ENCODE peak calls at places on chromosome 18, in five cellular contexts. One of them, this sample, is unnamed.

GRCh38 chr18:57898506-57899124 is 95.5 kb upstream of the ATP8B1 start:
- DNase-seq in HepG2: no peak
- DNase-seq in A549: peak; percentile 16
- DNase-seq in K562: no peak
- DNase-seq in GM12878: no peak
- DNase-seq in this sample: no peak

GRCh38 chr18:10353791-10354190 is 100.6 kb upstream of the APCDD1 start:
- DNase-seq in HepG2: no peak
- DNase-seq in A549: no peak
- DNase-seq in K562: no peak
- DNase-seq in GM12878: no peak
- DNase-seq in this sample: no peak

GRCh38 chr18:41842886-41843285 is 112.1 kb upstream of the PIK3C3 start:
- DNase-seq in HepG2: no peak
- DNase-seq in A549: no peak
- DNase-seq in K562: no peak
- DNase-seq in GM12878: no peak
- DNase-seq in this sample: no peak

GRCh38 chr18:64134044-64134757 is 14.7 kb downstream of the LINC00305 start:
- DNase-seq in HepG2: no peak
- DNase-seq in A549: peak; percentile 3
- DNase-seq in K562: no peak
- DNase-seq in GM12878: no peak
- DNase-seq in this sample: no peak

GRCh38 chr18:68865021-68865420 is 67.1 kb downstream of the CCDC102B start:
- DNase-seq in HepG2: no peak
- DNase-seq in A549: no peak
- DNase-seq in K562: no peak
- DNase-seq in GM12878: no peak
- DNase-seq in this sample: no peak

GRCh38 chr18:72233106-72233505 is 311.0 kb downstream of the CBLN2 start:
- DNase-seq in HepG2: no peak
- DNase-seq in A549: no peak
- DNase-seq in K562: no peak
- DNase-seq in GM12878: no peak
- DNase-seq in this sample: no peak

GRCh38 chr18:57131782-57132181 is 15.1 kb upstream of the BOD1L2 start:
- DNase-seq in HepG2: no peak
- DNase-seq in A549: no peak
- DNase-seq in K562: no peak
- DNase-seq in GM12878: no peak
- DNase-seq in this sample: no peak

GRCh38 chr18:41695441-41695840 is 259.6 kb upstream of the PIK3C3 start:
- DNase-seq in HepG2: no peak
- DNase-seq in A549: no peak
- DNase-seq in K562: no peak
- DNase-seq in GM12878: no peak
- DNase-seq in this sample: no peak

GRCh38 chr18:25451077-25451658 is 99.2 kb upstream of the ZNF521 start:
- DNase-seq in HepG2: no peak
- DNase-seq in A549: no peak
- DNase-seq in K562: no peak
- DNase-seq in GM12878: no peak
- DNase-seq in this sample: no peak

GRCh38 chr18:68262697-68263293 is 452.1 kb downstream of the TMX3 start:
- DNase-seq in HepG2: no peak
- DNase-seq in A549: no peak
- DNase-seq in K562: no peak
- DNase-seq in GM12878: no peak
- DNase-seq in this sample: no peak

GRCh38 chr18:36634573-36635216 is 194.1 kb downstream of the TPGS2 start:
- DNase-seq in HepG2: no peak
- DNase-seq in A549: no peak
- DNase-seq in K562: no peak
- DNase-seq in GM12878: no peak
- DNase-seq in this sample: no peak

GRCh38 chr18:6269933-6270332 is 144.8 kb downstream of the L3MBTL4 start:
- DNase-seq in HepG2: no peak
- DNase-seq in A549: no peak
- DNase-seq in K562: no peak
- DNase-seq in GM12878: no peak
- DNase-seq in this sample: no peak

GRCh38 chr18:76395609-76396008 is 99.4 kb downstream of the ZNF516 start:
- DNase-seq in HepG2: no peak
- DNase-seq in A549: no peak
- DNase-seq in K562: no peak
- DNase-seq in GM12878: no peak
- DNase-seq in this sample: no peak

GRCh38 chr18:66316708-66317107 is 287.2 kb downstream of the CDH19 start:
- DNase-seq in HepG2: no peak
- DNase-seq in A549: no peak
- DNase-seq in K562: no peak
- DNase-seq in GM12878: no peak
- DNase-seq in this sample: no peak

GRCh38 chr18:55988537-55988936 is 400.5 kb upstream of the TCF4 start:
- DNase-seq in HepG2: no peak
- DNase-seq in A549: no peak
- DNase-seq in K562: no peak
- DNase-seq in GM12878: no peak
- DNase-seq in this sample: no peak

GRCh38 chr18:71878226-71878625 is 665.9 kb downstream of the CBLN2 start:
- DNase-seq in HepG2: peak; percentile 5
- DNase-seq in A549: no peak
- DNase-seq in K562: no peak
- DNase-seq in GM12878: no peak
- DNase-seq in this sample: no peak

GRCh38 chr18:78092901-78093300 is 843.3 kb downstream of the GALR1 start:
- DNase-seq in HepG2: no peak
- DNase-seq in A549: no peak
- DNase-seq in K562: no peak
- DNase-seq in GM12878: no peak
- DNase-seq in this sample: no peak

GRCh38 chr18:62336618-62337017 is 11.5 kb downstream of the TNFRSF11A start:
- DNase-seq in HepG2: no peak
- DNase-seq in A549: no peak
- DNase-seq in K562: no peak
- DNase-seq in GM12878: no peak
- DNase-seq in this sample: no peak

GRCh38 chr18:5196253-5197031 is 615 bp downstream of the AKAIN1 start:
- DNase-seq in HepG2: no peak
- DNase-seq in A549: no peak
- DNase-seq in K562: no peak
- DNase-seq in GM12878: no peak
- DNase-seq in this sample: no peak

GRCh38 chr18:48819276-48819675 is 131.5 kb downstream of the SMAD7 start:
- DNase-seq in HepG2: no peak
- DNase-seq in A549: no peak
- DNase-seq in K562: no peak
- DNase-seq in GM12878: no peak
- DNase-seq in this sample: no peak

GRCh38 chr18:13645093-13645492 is 81.3 kb downstream of the FAM210A start:
- DNase-seq in HepG2: no peak
- DNase-seq in A549: no peak
- DNase-seq in K562: no peak
- DNase-seq in GM12878: no peak
- DNase-seq in this sample: no peak

GRCh38 chr18:398866-399637 is 101.4 kb downstream of the COLEC12 start:
- DNase-seq in HepG2: no peak
- DNase-seq in A549: no peak
- DNase-seq in K562: no peak
- DNase-seq in GM12878: no peak
- DNase-seq in this sample: no peak

GRCh38 chr18:57923606-57924005 is 120.4 kb upstream of the NEDD4L start:
- DNase-seq in HepG2: no peak
- DNase-seq in A549: no peak
- DNase-seq in K562: no peak
- DNase-seq in GM12878: no peak
- DNase-seq in this sample: no peak

GRCh38 chr18:26925313-26925712 is 59.8 kb upstream of the AQP4 start:
- DNase-seq in HepG2: no peak
- DNase-seq in A549: no peak
- DNase-seq in K562: no peak
- DNase-seq in GM12878: no peak
- DNase-seq in this sample: no peak

GRCh38 chr18:57439985-57440330 is 4.8 kb downstream of the ONECUT2 start:
- DNase-seq in HepG2: no peak
- DNase-seq in A549: no peak
- DNase-seq in K562: no peak
- DNase-seq in GM12878: no peak
- DNase-seq in this sample: no peak

GRCh38 chr18:9766076-9766481 is 58.0 kb downstream of the RAB31 start:
- DNase-seq in HepG2: no peak
- DNase-seq in A549: no peak
- DNase-seq in K562: no peak
- DNase-seq in GM12878: no peak
- DNase-seq in this sample: no peak

GRCh38 chr18:60145776-60146175 is 226.8 kb downstream of the MC4R start:
- DNase-seq in HepG2: no peak
- DNase-seq in A549: no peak
- DNase-seq in K562: no peak
- DNase-seq in GM12878: no peak
- DNase-seq in this sample: no peak

GRCh38 chr18:68918216-68918615 is 120.3 kb downstream of the CCDC102B start:
- DNase-seq in HepG2: no peak
- DNase-seq in A549: no peak
- DNase-seq in K562: no peak
- DNase-seq in GM12878: no peak
- DNase-seq in this sample: no peak

GRCh38 chr18:57438669-57439616 is 3.8 kb downstream of the ONECUT2 start:
- DNase-seq in HepG2: no peak
- DNase-seq in A549: peak; percentile 43
- DNase-seq in K562: no peak
- DNase-seq in GM12878: no peak
- DNase-seq in this sample: no peak

GRCh38 chr18:28736951-28737350 is 560.0 kb upstream of the CDH2 start:
- DNase-seq in HepG2: no peak
- DNase-seq in A549: no peak
- DNase-seq in K562: no peak
- DNase-seq in GM12878: no peak
- DNase-seq in this sample: no peak

GRCh38 chr18:28740575-28740974 is 563.6 kb upstream of the CDH2 start:
- DNase-seq in HepG2: no peak
- DNase-seq in A549: no peak
- DNase-seq in K562: no peak
- DNase-seq in GM12878: no peak
- DNase-seq in this sample: no peak

GRCh38 chr18:28736223-28736622 is 559.3 kb upstream of the CDH2 start:
- DNase-seq in HepG2: no peak
- DNase-seq in A549: no peak
- DNase-seq in K562: no peak
- DNase-seq in GM12878: no peak
- DNase-seq in this sample: no peak

GRCh38 chr18:28735731-28736130 is 558.8 kb upstream of the CDH2 start:
- DNase-seq in HepG2: no peak
- DNase-seq in A549: peak; percentile 53
- DNase-seq in K562: no peak
- DNase-seq in GM12878: no peak
- DNase-seq in this sample: no peak
- TF ChIP-seq BHLHE40 in HepG2: no peak
- TF ChIP-seq BHLHE40 in A549: no peak
- TF ChIP-seq BHLHE40 in K562: no peak
- TF ChIP-seq BHLHE40 in GM12878: no peak
- TF ChIP-seq BHLHE40 in this sample: no peak

DNA sequence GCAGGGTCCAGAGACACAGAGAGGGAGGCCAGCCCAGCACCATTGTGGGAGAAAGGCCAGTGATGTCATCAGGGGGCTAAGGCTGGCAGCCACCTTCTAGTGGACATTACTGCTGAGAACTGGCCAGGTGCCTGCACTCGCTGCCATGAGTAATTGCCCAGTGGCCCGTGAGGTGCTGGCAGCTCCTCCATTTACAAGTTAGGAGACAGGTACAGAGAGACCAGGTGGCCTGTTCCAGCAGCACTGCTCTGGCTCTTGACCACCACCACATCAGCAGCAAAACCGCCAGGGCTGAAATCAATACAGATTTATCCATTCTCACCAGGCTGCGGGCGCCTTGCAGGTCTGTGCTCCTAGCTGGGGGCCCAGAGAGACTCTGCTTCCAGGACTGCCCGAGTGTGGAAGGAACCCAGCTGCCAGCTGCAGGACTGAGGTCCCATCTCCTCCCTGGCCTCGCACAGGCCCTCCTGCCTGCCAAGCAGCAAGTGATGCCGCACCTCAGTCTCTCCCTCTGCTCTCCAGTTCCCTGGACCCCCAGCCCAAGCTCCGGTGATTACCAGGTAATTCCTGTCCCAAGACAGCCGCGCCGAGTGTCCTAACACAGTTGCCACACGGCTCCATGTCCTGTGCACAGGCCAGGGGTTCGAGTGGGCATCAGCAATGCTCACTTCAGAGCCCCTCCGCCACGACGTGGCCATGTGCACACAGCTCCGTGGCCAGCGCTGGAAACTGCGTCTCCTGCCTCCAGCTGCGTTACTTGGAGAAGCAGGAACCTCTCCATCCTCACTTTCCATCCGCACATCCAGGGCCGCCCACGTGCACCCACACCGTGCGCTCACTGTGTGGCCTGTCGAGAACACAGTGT is 101.0 kb upstream of the CTDP1 start:
- DNase-seq in HepG2: no peak
- DNase-seq in A549: no peak
- DNase-seq in K562: no peak
- DNase-seq in GM12878: no peak
- DNase-seq in this sample: no peak
- TF ChIP-seq BHLHE40 in HepG2: no peak
- TF ChIP-seq BHLHE40 in A549: no peak
- TF ChIP-seq BHLHE40 in K562: no peak
- TF ChIP-seq BHLHE40 in GM12878: no peak
- TF ChIP-seq BHLHE40 in this sample: no peak

DNA sequence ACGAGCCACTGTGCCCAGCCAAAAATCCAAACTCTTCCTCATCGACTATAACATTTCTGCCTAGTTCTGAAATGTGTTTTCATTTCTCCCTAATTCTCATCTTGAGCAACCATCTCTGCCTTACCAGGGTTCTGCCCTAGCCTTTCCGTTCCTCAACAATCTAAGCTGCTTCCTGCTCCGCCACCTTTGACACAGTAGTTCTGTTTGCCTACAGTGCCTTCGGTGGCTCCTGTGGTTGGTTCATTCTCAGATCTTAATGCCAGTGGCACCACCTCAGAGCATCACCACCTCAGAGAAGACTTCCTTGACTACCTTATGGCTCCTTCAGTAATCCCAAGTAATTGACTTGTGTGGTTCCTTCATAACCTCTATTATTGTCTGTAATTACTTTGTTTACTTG is 3.8 kb downstream of the SOCS6 start:
- DNase-seq in HepG2: no peak
- DNase-seq in A549: no peak
- DNase-seq in K562: no peak
- DNase-seq in GM12878: no peak
- DNase-seq in this sample: no peak
- TF ChIP-seq BHLHE40 in HepG2: no peak
- TF ChIP-seq BHLHE40 in A549: no peak
- TF ChIP-seq BHLHE40 in K562: no peak
- TF ChIP-seq BHLHE40 in GM12878: no peak
- TF ChIP-seq BHLHE40 in this sample: no peak

DNA sequence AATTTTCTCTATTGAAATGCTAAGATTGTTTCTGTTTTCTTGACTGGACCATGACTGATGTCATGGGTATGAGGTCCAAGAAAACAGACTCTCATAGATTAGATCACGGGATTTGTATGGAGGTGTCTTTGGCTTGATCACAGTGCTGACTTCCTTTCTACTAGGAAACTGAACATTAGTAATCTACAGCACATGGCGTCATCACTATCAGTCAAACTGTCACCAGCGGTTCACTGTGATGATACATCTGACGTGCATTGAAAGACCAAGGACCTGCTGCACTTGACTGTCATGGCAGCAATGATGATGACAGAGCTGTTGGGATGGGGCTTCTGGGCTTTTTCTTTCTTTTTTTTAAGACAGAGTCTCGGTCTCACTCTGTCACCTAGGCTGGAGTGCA is 28.2 kb upstream of the IMPA2 start:
- DNase-seq in HepG2: no peak
- DNase-seq in A549: no peak
- DNase-seq in K562: peak; percentile 43
- DNase-seq in GM12878: no peak
- DNase-seq in this sample: no peak
- TF ChIP-seq BHLHE40 in HepG2: no peak
- TF ChIP-seq BHLHE40 in A549: no peak
- TF ChIP-seq BHLHE40 in K562: peak; percentile 27
- TF ChIP-seq BHLHE40 in GM12878: no peak
- TF ChIP-seq BHLHE40 in this sample: no peak

This sample was measured in HEK293T.